ENCODE peak calls at places on chromosomes 2 and 18, in four cellular contexts. Z, C, J and I are unnamed samples.

GRCh38 chr2:96501471-96501874 is 3.7 kb downstream of the NEURL3 start:
- ATAC-seq in J (no peak), C (no peak), Z (no peak), I (no peak)

GRCh38 chr2:42867093-42868065 is 75.0 kb upstream of the HAAO start:
- ATAC-seq in Z (peak), C (no peak), J (no peak), I (peak)

GRCh38 chr2:172671506-172671905 is 64.1 kb upstream of the RAPGEF4 start:
- ATAC-seq in Z (no peak), C (no peak), J (no peak), I (no peak)

GRCh38 chr2:100185105-100185504 is 42.7 kb upstream of the AFF3 start:
- ATAC-seq in J (no peak), Z (no peak), C (no peak), I (no peak)

GRCh38 chr2:25371253-25372241 is 29.8 kb upstream of the DNMT3A start:
- ATAC-seq in J (no peak), C (no peak), Z (no peak), I (no peak)

GRCh38 chr18:32362484-32362883 is 108.2 kb downstream of the GAREM1 start:
- ATAC-seq in Z (no peak), C (no peak), J (no peak), I (no peak)

GRCh38 chr18:53490019-53490418 is 734.5 kb downstream of the MBD2 start:
- ATAC-seq in J (no peak), Z (no peak), C (no peak), I (no peak)

GRCh38 chr2:205725059-205725458 is 42.8 kb downstream of the NRP2 start:
- ATAC-seq in J (no peak), C (no peak), Z (no peak), I (no peak)

GRCh38 chr2:75474115-75474514 is 86.6 kb downstream of the EVA1A start:
- ATAC-seq in Z (no peak), C (no peak), J (no peak), I (no peak)

GRCh38 chr2:205752421-205752820 is 70.1 kb downstream of the NRP2 start:
- ATAC-seq in Z (no peak), J (no peak), C (no peak), I (no peak)

GRCh38 chr18:6623278-6623677 is 106.2 kb upstream of the ARHGAP28 start:
- ATAC-seq in C (no peak), J (no peak), Z (no peak), I (no peak)

GRCh38 chr2:241563571-241563980 is 5.0 kb downstream of the BOK start:
- ATAC-seq in C (no peak), J (no peak), Z (no peak), I (no peak)

GRCh38 chr2:233999182-233999581 is 51.3 kb upstream of the SPP2 start:
- ATAC-seq in J (no peak), Z (no peak), C (no peak), I (no peak)

GRCh38 chr2:160399880-160400279 is 93.7 kb downstream of the RBMS1 start:
- ATAC-seq in C (no peak), J (no peak), Z (no peak), I (no peak)

GRCh38 chr2:191382801-191383200 is 137.6 kb downstream of the MYO1B start:
- ATAC-seq in J (no peak), C (no peak), Z (no peak), I (no peak)

GRCh38 chr2:66526171-66526570 is 91.2 kb downstream of the MEIS1 start:
- ATAC-seq in Z (no peak), C (no peak), J (peak), I (no peak)

GRCh38 chr2:119256574-119256921 is 32.9 kb downstream of the STEAP3 start:
- ATAC-seq in Z (no peak), J (no peak), C (no peak), I (no peak)
- H3K4me3 ChIP-seq in Z (no peak), J (no peak), C (no peak), I (no peak)

DNA sequence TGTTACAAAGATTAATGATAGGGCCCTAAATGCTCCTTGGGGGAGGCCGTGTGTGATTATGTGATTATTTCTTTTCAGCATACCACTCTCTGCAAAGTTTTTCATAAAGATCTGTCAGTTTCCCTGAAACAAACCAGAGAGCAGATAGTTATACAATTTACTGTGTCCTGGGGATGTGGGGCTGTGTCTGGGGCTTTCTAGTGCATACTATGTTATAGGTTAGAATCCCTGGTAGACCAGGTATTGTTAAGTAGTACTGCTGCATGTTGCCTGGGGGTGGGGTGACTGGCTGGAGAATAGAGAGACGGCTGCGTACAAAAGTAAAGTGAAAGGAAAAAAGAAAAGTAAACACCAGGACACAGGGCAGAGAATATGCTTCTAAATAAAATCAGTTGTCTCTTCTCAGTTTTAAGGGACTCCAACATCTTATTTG is 3.3 kb upstream of the CCBE1 start:
- ATAC-seq in Z (no peak), J (no peak), C (no peak), I (no peak)
- H3K4me3 ChIP-seq in Z (no peak), J (no peak), C (no peak), I (no peak)

GRCh38 chr2:72148975-72149555 is 1.4 kb upstream of the CYP26B1 start:
- ATAC-seq in C (peak), Z (peak), J (no peak), I (peak)

GRCh38 chr2:72148391-72148974 is 821 bp upstream of the CYP26B1 start:
- ATAC-seq in C (no peak), J (no peak), Z (no peak), I (no peak)

GRCh38 chr2:72149556-72150156 is 2.0 kb upstream of the CYP26B1 start:
- ATAC-seq in J (peak), C (no peak), Z (peak), I (no peak)

GRCh38 chr2:72150961-72151356 is 3.3 kb upstream of the CYP26B1 start:
- ATAC-seq in C (no peak), J (no peak), Z (no peak), I (no peak)

GRCh38 chr2:72150157-72150960 is 2.7 kb upstream of the CYP26B1 start:
- ATAC-seq in C (peak), Z (peak), J (peak), I (peak)
- H3K4me3 ChIP-seq in C (no peak), Z (peak), J (peak), I (peak)

DNA sequence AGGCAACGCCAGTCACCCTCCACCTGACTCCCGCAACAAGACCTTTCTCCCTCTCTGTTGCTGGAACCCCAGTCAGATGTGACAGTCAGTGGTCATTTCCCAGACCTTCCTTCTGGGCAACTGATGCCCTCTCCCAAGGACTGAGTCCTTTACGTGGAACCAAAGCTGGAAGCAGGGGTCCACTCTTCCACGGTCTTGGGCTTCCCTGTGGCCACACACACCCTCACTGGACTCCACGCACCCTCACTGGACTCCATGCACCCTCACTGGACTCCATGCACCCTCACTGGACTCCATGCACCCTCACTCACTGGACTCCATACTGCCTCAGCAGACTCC is 7.1 kb downstream of the PTMA start:
- ATAC-seq in J (no peak), C (no peak), Z (no peak), I (no peak)
- H3K4me3 ChIP-seq in J (no peak), C (no peak), Z (no peak), I (no peak)

DNA sequence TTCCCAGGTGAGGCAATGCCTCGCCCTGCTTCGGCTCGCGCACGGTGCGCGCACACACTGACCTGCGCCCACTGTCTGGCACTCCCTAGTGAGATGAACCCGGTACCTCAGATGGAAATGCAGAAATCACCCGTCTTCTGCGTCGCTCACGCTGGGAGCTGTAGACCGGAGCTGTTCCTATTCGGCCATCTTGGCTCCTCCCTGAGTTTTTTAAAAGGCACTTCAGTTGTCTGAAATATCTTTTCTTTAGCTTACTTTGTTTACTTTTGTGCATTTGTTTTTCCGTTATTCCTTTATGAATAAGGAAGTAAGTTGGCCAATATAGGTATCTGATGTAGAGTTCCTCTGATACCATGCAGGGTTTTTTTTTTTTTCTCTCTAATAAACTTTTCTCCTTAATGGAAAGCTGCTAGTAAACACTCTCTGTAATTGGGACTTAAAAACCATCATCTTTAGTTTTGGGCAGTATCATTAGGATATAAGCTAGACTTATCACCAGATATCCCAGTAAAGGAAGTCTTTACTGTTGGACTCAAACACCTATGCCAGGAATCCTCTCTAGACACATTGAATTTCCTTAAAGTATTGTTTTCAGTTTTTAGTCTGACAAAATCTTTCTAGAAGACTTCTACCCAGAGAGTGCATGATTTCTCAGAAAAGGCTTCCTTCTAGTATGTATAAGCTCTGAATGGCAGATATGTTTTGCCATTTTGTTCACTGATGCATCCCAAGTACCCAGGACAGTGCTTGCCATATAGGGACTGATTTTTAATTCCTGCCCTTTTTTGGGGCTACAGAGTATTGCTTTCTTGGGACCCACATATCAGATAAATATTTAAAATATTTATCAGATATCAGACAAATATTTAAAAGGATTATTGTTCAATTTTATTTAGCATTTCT is 35.8 kb upstream of the DYSF start:
- ATAC-seq in Z (no peak), C (peak), J (no peak), I (no peak)
- H3K4me3 ChIP-seq in Z (no peak), C (peak), J (peak), I (peak)

DNA sequence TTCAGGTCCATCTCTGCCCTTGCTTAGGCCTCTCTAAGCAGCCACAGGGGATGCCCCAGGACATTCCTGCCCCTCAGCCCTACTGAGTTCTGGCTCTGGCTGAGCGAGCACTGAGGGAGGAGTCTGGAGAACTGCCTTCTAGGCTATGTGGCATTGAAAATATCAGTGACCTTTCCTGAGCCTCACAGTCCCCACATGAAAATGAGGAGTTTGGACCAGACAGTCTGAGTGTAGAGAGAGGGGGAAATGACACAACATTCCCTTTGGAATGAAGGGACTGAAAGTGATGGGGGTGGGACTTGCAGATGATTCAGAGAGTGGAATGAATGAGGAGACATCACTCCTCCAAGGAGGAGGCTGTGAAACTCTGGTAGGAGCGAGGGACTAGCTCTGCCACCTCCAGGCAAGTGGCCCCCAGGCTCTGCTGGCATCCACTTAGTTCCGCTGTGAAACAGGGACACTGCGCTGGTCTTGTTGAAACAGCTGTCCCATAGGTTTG is 8.0 kb downstream of the TNS1 start:
- ATAC-seq in J (no peak), Z (no peak), C (no peak), I (peak)
- H3K4me3 ChIP-seq in J (no peak), Z (no peak), C (no peak), I (no peak)

DNA sequence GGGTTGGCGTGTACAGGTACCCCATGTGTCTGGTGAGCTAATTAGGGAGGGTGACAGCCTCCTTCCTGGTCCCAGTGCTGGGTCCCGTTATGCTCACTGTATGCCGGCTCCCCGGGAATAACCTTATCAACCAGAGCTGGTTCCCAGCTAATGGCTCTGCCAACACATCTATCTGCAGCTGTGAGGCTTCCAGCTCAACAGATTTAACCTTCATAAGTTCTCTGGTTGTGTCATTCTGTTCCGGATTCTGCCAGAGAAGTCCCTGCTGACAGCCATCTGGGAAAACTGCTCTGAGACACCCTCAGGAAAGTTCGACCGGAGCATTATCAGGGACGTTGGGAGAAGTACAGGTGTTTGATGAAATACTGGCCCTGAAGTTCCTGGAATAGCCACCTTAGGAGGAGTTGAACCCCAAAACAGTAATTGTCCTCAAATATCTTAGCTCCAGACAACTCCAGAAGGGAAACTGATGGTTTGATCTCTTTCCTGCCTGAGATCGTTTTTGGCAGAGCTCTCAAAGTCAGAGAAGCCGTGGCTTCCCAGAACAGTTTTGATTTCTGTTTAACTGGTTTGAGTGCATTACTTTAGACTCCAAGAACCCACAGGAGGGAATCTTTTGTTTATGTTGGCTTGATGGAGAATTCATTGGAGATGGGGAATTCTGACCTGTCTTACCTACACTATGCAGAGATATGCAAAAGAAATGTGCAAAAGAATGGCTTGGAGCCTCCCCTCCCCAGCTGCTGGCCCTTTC is 39.4 kb upstream of the TXNDC2 start:
- ATAC-seq in C (no peak), Z (no peak), J (peak), I (peak)
- H3K4me3 ChIP-seq in C (no peak), Z (peak), J (no peak), I (peak)

GRCh38 chr2:230968921-230969672 is 26.8 kb upstream of the SPATA3 start:
- ATAC-seq in J (no peak), C (no peak), Z (no peak), I (no peak)
- H3K4me3 ChIP-seq in J (no peak), C (no peak), Z (no peak), I (no peak)